ENCODE peak calls at places on chromosomes 3 and 15, in eight cellular contexts. One of them, this sample, is unnamed.

GRCh38 chr15:43748376-43748775 is 2.1 kb downstream of the PDIA3 start:
- DNase-seq in NCI-H1436: no peak
- DNase-seq in hepatic stellate cell: peak
- DNase-seq in NK-92 treated with Interleukin-12 subunit alpha and Interleukin-12 subunit beta, amount 100 ng/mL, for 24 hours: no peak
- DNase-seq in NCI-H2029: no peak
- DNase-seq in transverse colon: no peak
- DNase-seq in ACHN: no peak
- DNase-seq in midbrain: no peak
- DNase-seq in this sample: no peak

GRCh38 chr15:55357774-55358173 is 38.8 kb downstream of the PIGB start:
- DNase-seq in NCI-H1436: no peak
- DNase-seq in hepatic stellate cell: peak
- DNase-seq in NK-92 treated with Interleukin-12 subunit alpha and Interleukin-12 subunit beta, amount 100 ng/mL, for 24 hours: no peak
- DNase-seq in NCI-H2029: no peak
- DNase-seq in transverse colon: no peak
- DNase-seq in ACHN: no peak
- DNase-seq in midbrain: no peak
- DNase-seq in this sample: no peak

GRCh38 chr3:129015388-129016105 is 14.4 kb downstream of the EFCC1 start:
- DNase-seq in NCI-H1436: no peak
- DNase-seq in hepatic stellate cell: no peak
- DNase-seq in NK-92 treated with Interleukin-12 subunit alpha and Interleukin-12 subunit beta, amount 100 ng/mL, for 24 hours: no peak
- DNase-seq in NCI-H2029: no peak
- DNase-seq in transverse colon: peak
- DNase-seq in ACHN: no peak
- DNase-seq in midbrain: no peak
- DNase-seq in this sample: no peak

GRCh38 chr15:77892335-77892734 is 185.2 kb downstream of the TBC1D2B start:
- DNase-seq in NCI-H1436: no peak
- DNase-seq in hepatic stellate cell: no peak
- DNase-seq in NK-92 treated with Interleukin-12 subunit alpha and Interleukin-12 subunit beta, amount 100 ng/mL, for 24 hours: no peak
- DNase-seq in NCI-H2029: no peak
- DNase-seq in transverse colon: no peak
- DNase-seq in ACHN: no peak
- DNase-seq in midbrain: no peak
- DNase-seq in this sample: no peak

GRCh38 chr3:11610044-11610671 is 33.6 kb downstream of the VGLL4 start:
- DNase-seq in NCI-H1436: no peak
- DNase-seq in hepatic stellate cell: no peak
- DNase-seq in NK-92 treated with Interleukin-12 subunit alpha and Interleukin-12 subunit beta, amount 100 ng/mL, for 24 hours: no peak
- DNase-seq in NCI-H2029: no peak
- DNase-seq in transverse colon: peak
- DNase-seq in ACHN: no peak
- DNase-seq in midbrain: no peak
- DNase-seq in this sample: peak

GRCh38 chr3:71723452-71724170 is 1.6 kb downstream of the EIF4E3 start:
- DNase-seq in NCI-H1436: no peak
- DNase-seq in hepatic stellate cell: no peak
- DNase-seq in NK-92 treated with Interleukin-12 subunit alpha and Interleukin-12 subunit beta, amount 100 ng/mL, for 24 hours: no peak
- DNase-seq in NCI-H2029: peak
- DNase-seq in transverse colon: no peak
- DNase-seq in ACHN: no peak
- DNase-seq in midbrain: no peak
- DNase-seq in this sample: no peak

GRCh38 chr3:88596451-88596850 is 446.7 kb downstream of the C3orf38 start:
- DNase-seq in NCI-H1436: no peak
- DNase-seq in hepatic stellate cell: peak
- DNase-seq in NK-92 treated with Interleukin-12 subunit alpha and Interleukin-12 subunit beta, amount 100 ng/mL, for 24 hours: no peak
- DNase-seq in NCI-H2029: no peak
- DNase-seq in transverse colon: no peak
- DNase-seq in ACHN: no peak
- DNase-seq in midbrain: no peak
- DNase-seq in this sample: no peak

GRCh38 chr3:158159714-158160113 is 49.8 kb downstream of the RSRC1 start:
- DNase-seq in NCI-H1436: no peak
- DNase-seq in hepatic stellate cell: no peak
- DNase-seq in NK-92 treated with Interleukin-12 subunit alpha and Interleukin-12 subunit beta, amount 100 ng/mL, for 24 hours: no peak
- DNase-seq in NCI-H2029: no peak
- DNase-seq in transverse colon: no peak
- DNase-seq in ACHN: no peak
- DNase-seq in midbrain: no peak
- DNase-seq in this sample: no peak

GRCh38 chr15:62770752-62771151 is 271.8 kb upstream of the TPM1 start:
- DNase-seq in NCI-H1436: no peak
- DNase-seq in hepatic stellate cell: peak
- DNase-seq in NK-92 treated with Interleukin-12 subunit alpha and Interleukin-12 subunit beta, amount 100 ng/mL, for 24 hours: no peak
- DNase-seq in NCI-H2029: no peak
- DNase-seq in transverse colon: no peak
- DNase-seq in ACHN: peak
- DNase-seq in midbrain: no peak
- DNase-seq in this sample: peak

GRCh38 chr15:41940441-41940857 is 31.9 kb downstream of the EHD4 start:
- DNase-seq in NCI-H1436: no peak
- DNase-seq in hepatic stellate cell: no peak
- DNase-seq in NK-92 treated with Interleukin-12 subunit alpha and Interleukin-12 subunit beta, amount 100 ng/mL, for 24 hours: no peak
- DNase-seq in NCI-H2029: no peak
- DNase-seq in transverse colon: no peak
- DNase-seq in ACHN: peak
- DNase-seq in midbrain: no peak
- DNase-seq in this sample: no peak

GRCh38 chr3:188756241-188756640 is 415.5 kb upstream of the TPRG1 start:
- DNase-seq in NCI-H1436: no peak
- DNase-seq in hepatic stellate cell: no peak
- DNase-seq in NK-92 treated with Interleukin-12 subunit alpha and Interleukin-12 subunit beta, amount 100 ng/mL, for 24 hours: no peak
- DNase-seq in NCI-H2029: no peak
- DNase-seq in transverse colon: no peak
- DNase-seq in ACHN: no peak
- DNase-seq in midbrain: no peak
- DNase-seq in this sample: no peak

GRCh38 chr15:75104804-75105557 is 81.6 kb downstream of the PPCDC start:
- DNase-seq in NCI-H1436: peak
- DNase-seq in hepatic stellate cell: peak
- DNase-seq in NK-92 treated with Interleukin-12 subunit alpha and Interleukin-12 subunit beta, amount 100 ng/mL, for 24 hours: no peak
- DNase-seq in NCI-H2029: peak
- DNase-seq in transverse colon: peak
- DNase-seq in ACHN: peak
- DNase-seq in midbrain: peak
- DNase-seq in this sample: peak